ENCODE peak calls at places on chromosomes 4 and X, in ten cellular contexts. One of them, this sample, is unnamed.

GRCh38 chr4:151522790-151523332 is 113.9 kb downstream of the FHIP1A start:
- DNase-seq in astrocyte of the cerebellum: no peak
- DNase-seq in psoas muscle: no peak
- DNase-seq in GM23248: no peak
- DNase-seq in choroid plexus epithelial cell: no peak
- DNase-seq in right lobe of liver: no peak
- DNase-seq in CD8-positive, alpha-beta memory T cell: no peak
- DNase-seq in testis: no peak
- DNase-seq in A549: no peak
- DNase-seq in mesendoderm: no peak
- DNase-seq in this sample: no peak

GRCh38 chr4:165331316-165331715 is 3.8 kb downstream of the MSMO1 start:
- DNase-seq in GM23248: peak; percentile 36
- DNase-seq in mesendoderm: no peak
- DNase-seq in testis: no peak
- DNase-seq in CD8-positive, alpha-beta memory T cell: no peak
- DNase-seq in right lobe of liver: no peak
- DNase-seq in A549: no peak
- DNase-seq in astrocyte of the cerebellum: no peak
- DNase-seq in choroid plexus epithelial cell: no peak
- DNase-seq in psoas muscle: no peak
- DNase-seq in this sample: no peak

GRCh38 chr4:86452323-86452995 is 92.6 kb upstream of the MAPK10 start:
- DNase-seq in psoas muscle: no peak
- DNase-seq in choroid plexus epithelial cell: peak; percentile 27
- DNase-seq in mesendoderm: no peak
- DNase-seq in GM23248: no peak
- DNase-seq in A549: no peak
- DNase-seq in CD8-positive, alpha-beta memory T cell: no peak
- DNase-seq in astrocyte of the cerebellum: no peak
- DNase-seq in testis: peak; percentile 65
- DNase-seq in right lobe of liver: no peak
- DNase-seq in this sample: no peak

GRCh38 chrX:45353462-45353861 is 152.8 kb upstream of the DIPK2B start:
- DNase-seq in CD8-positive, alpha-beta memory T cell: no peak
- DNase-seq in GM23248: peak; percentile 23
- DNase-seq in mesendoderm: no peak
- DNase-seq in right lobe of liver: no peak
- DNase-seq in testis: no peak
- DNase-seq in A549: no peak
- DNase-seq in psoas muscle: no peak
- DNase-seq in choroid plexus epithelial cell: no peak
- DNase-seq in astrocyte of the cerebellum: peak; percentile 15
- DNase-seq in this sample: no peak

GRCh38 chrX:97685753-97686152 is 802.0 kb downstream of the RPA4 start:
- DNase-seq in choroid plexus epithelial cell: peak; percentile 69
- DNase-seq in right lobe of liver: peak; percentile 18
- DNase-seq in psoas muscle: no peak
- DNase-seq in astrocyte of the cerebellum: peak; percentile 2
- DNase-seq in GM23248: peak; percentile 60
- DNase-seq in A549: peak; percentile 39
- DNase-seq in mesendoderm: peak; percentile 14
- DNase-seq in CD8-positive, alpha-beta memory T cell: no peak
- DNase-seq in testis: peak; percentile 23
- DNase-seq in this sample: peak; percentile 3

GRCh38 chrX:25011589-25012432 is 4.0 kb downstream of the ARX start:
- DNase-seq in A549: no peak
- DNase-seq in right lobe of liver: no peak
- DNase-seq in testis: no peak
- DNase-seq in astrocyte of the cerebellum: no peak
- DNase-seq in psoas muscle: peak; percentile 54
- DNase-seq in mesendoderm: no peak
- DNase-seq in choroid plexus epithelial cell: no peak
- DNase-seq in CD8-positive, alpha-beta memory T cell: no peak
- DNase-seq in GM23248: no peak
- DNase-seq in this sample: no peak

GRCh38 chrX:130082244-130083106 is 27.8 kb downstream of the ELF4 start:
- DNase-seq in GM23248: peak; percentile 60
- DNase-seq in choroid plexus epithelial cell: peak; percentile 36
- DNase-seq in psoas muscle: peak; percentile 69
- DNase-seq in astrocyte of the cerebellum: no peak
- DNase-seq in right lobe of liver: peak; percentile 53
- DNase-seq in CD8-positive, alpha-beta memory T cell: peak; percentile 78
- DNase-seq in testis: peak; percentile 22
- DNase-seq in A549: no peak
- DNase-seq in mesendoderm: no peak
- DNase-seq in this sample: peak; percentile 9

GRCh38 chrX:70592091-70592490 is 147.5 kb downstream of the DLG3 start:
- DNase-seq in choroid plexus epithelial cell: peak; percentile 32
- DNase-seq in CD8-positive, alpha-beta memory T cell: no peak
- DNase-seq in testis: no peak
- DNase-seq in A549: peak; percentile 55
- DNase-seq in astrocyte of the cerebellum: no peak
- DNase-seq in mesendoderm: peak; percentile 4
- DNase-seq in GM23248: peak; percentile 84
- DNase-seq in psoas muscle: no peak
- DNase-seq in right lobe of liver: no peak
- DNase-seq in this sample: no peak

GRCh38 chr4:174534461-174534860 is 12.2 kb upstream of the HPGD start:
- DNase-seq in astrocyte of the cerebellum: no peak
- DNase-seq in mesendoderm: no peak
- DNase-seq in testis: no peak
- DNase-seq in CD8-positive, alpha-beta memory T cell: no peak
- DNase-seq in choroid plexus epithelial cell: no peak
- DNase-seq in A549: no peak
- DNase-seq in GM23248: no peak
- DNase-seq in right lobe of liver: no peak
- DNase-seq in psoas muscle: no peak
- DNase-seq in this sample: no peak
- H3K4me3 ChIP-seq in astrocyte of the cerebellum: no peak overlapping the region
- H3K4me3 ChIP-seq in mesendoderm: no peak overlapping the region
- H3K4me3 ChIP-seq in testis: no peak overlapping the region
- H3K4me3 ChIP-seq in CD8-positive, alpha-beta memory T cell: no peak overlapping the region
- H3K4me3 ChIP-seq in choroid plexus epithelial cell: no peak overlapping the region
- H3K4me3 ChIP-seq in A549: no peak overlapping the region
- H3K4me3 ChIP-seq in GM23248: no peak overlapping the region
- H3K4me3 ChIP-seq in right lobe of liver: no peak overlapping the region
- H3K4me3 ChIP-seq in psoas muscle: no peak overlapping the region
- H3K4me3 ChIP-seq in this sample: no peak overlapping the region

GRCh38 chrX:103330601-103331397 is 760 bp downstream of the TCEAL7 start:
- DNase-seq in CD8-positive, alpha-beta memory T cell: no peak
- DNase-seq in testis: no peak
- DNase-seq in astrocyte of the cerebellum: no peak
- DNase-seq in right lobe of liver: no peak
- DNase-seq in mesendoderm: peak; percentile 65
- DNase-seq in GM23248: peak; percentile 20
- DNase-seq in choroid plexus epithelial cell: peak; percentile 17
- DNase-seq in A549: no peak
- DNase-seq in psoas muscle: no peak
- DNase-seq in this sample: no peak

DNA sequence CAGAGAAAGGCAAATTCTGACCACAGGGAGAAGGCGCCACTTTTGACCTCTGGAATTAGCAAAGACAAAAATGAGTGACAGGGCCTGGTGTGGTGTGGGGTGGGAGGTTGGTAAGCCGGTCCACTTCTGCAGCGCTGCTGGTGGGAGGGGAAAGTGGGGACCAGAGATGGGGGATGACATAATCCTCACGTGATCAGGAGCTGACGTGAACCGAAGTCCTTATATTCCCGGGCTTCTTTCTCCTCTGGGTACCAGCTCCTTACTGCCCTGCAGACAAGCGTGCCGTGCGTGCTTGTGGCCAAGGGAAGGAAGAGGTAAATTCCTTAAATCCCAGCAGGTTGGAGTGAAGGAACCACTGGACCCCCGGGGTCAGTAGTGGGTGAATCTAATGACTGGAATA is at the start of gene TCEAL7:
- DNase-seq in mesendoderm: peak; percentile 67
- DNase-seq in astrocyte of the cerebellum: peak; percentile 18
- DNase-seq in psoas muscle: peak; percentile 44
- DNase-seq in choroid plexus epithelial cell: peak; percentile 48
- DNase-seq in CD8-positive, alpha-beta memory T cell: no peak
- DNase-seq in testis: peak; percentile 48
- DNase-seq in GM23248: peak; percentile 55
- DNase-seq in A549: no peak
- DNase-seq in right lobe of liver: no peak
- DNase-seq in this sample: no peak
- H3K4me3 ChIP-seq in mesendoderm: no peak within 1 kb of the TSS
- H3K4me3 ChIP-seq in astrocyte of the cerebellum: peak within 1 kb of the TSS; percentile 46
- H3K4me3 ChIP-seq in psoas muscle: peak within 1 kb of the TSS; percentile 30
- H3K4me3 ChIP-seq in choroid plexus epithelial cell: peak within 1 kb of the TSS; percentile 57
- H3K4me3 ChIP-seq in CD8-positive, alpha-beta memory T cell: no peak within 1 kb of the TSS
- H3K4me3 ChIP-seq in testis: peak within 1 kb of the TSS; percentile 31
- H3K4me3 ChIP-seq in GM23248: peak within 1 kb of the TSS; percentile 70
- H3K4me3 ChIP-seq in A549: no peak within 1 kb of the TSS
- H3K4me3 ChIP-seq in right lobe of liver: no peak within 1 kb of the TSS
- H3K4me3 ChIP-seq in this sample: no peak within 1 kb of the TSS

GRCh38 chr4:159413252-159413941 is 310.5 kb downstream of the RAPGEF2 start:
- DNase-seq in choroid plexus epithelial cell: no peak
- DNase-seq in GM23248: peak; percentile 47
- DNase-seq in right lobe of liver: no peak
- DNase-seq in A549: no peak
- DNase-seq in psoas muscle: peak; percentile 64
- DNase-seq in testis: no peak
- DNase-seq in astrocyte of the cerebellum: no peak
- DNase-seq in mesendoderm: no peak
- DNase-seq in CD8-positive, alpha-beta memory T cell: no peak
- DNase-seq in this sample: no peak

GRCh38 chr4:159417006-159417405 is 314.1 kb downstream of the RAPGEF2 start:
- DNase-seq in mesendoderm: no peak
- DNase-seq in psoas muscle: no peak
- DNase-seq in GM23248: no peak
- DNase-seq in choroid plexus epithelial cell: no peak
- DNase-seq in A549: no peak
- DNase-seq in right lobe of liver: no peak
- DNase-seq in astrocyte of the cerebellum: no peak
- DNase-seq in testis: no peak
- DNase-seq in CD8-positive, alpha-beta memory T cell: no peak
- DNase-seq in this sample: no peak

GRCh38 chr4:159416073-159416472 is 313.2 kb downstream of the RAPGEF2 start:
- DNase-seq in right lobe of liver: no peak
- DNase-seq in A549: no peak
- DNase-seq in astrocyte of the cerebellum: no peak
- DNase-seq in psoas muscle: no peak
- DNase-seq in testis: no peak
- DNase-seq in choroid plexus epithelial cell: no peak
- DNase-seq in mesendoderm: no peak
- DNase-seq in CD8-positive, alpha-beta memory T cell: no peak
- DNase-seq in GM23248: no peak
- DNase-seq in this sample: no peak

GRCh38 chr4:159410076-159410777 is 307.3 kb downstream of the RAPGEF2 start:
- DNase-seq in choroid plexus epithelial cell: no peak
- DNase-seq in right lobe of liver: no peak
- DNase-seq in mesendoderm: no peak
- DNase-seq in psoas muscle: no peak
- DNase-seq in A549: no peak
- DNase-seq in CD8-positive, alpha-beta memory T cell: no peak
- DNase-seq in astrocyte of the cerebellum: no peak
- DNase-seq in testis: no peak
- DNase-seq in GM23248: peak; percentile 26
- DNase-seq in this sample: no peak

DNA sequence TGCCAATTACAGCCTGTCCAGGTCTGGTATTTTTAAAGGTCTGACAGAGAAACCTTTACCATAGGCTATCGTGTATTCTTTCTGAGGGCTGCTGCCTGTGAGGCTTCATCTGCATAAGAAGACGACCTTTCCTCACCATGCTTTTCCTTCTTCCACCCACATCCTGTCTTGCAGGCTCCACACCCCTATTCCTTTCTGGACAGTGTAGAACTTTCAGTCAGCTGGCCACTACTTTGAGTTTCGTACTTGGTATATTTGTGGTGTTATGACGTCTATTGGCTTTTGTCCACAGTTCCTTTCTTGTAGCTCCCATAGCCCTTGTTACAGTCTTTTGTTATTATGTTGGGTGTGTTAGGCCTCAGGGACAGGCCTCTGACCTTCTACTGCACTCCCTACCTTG is 311.4 kb downstream of the RAPGEF2 start:
- DNase-seq in right lobe of liver: no peak
- DNase-seq in GM23248: no peak
- DNase-seq in astrocyte of the cerebellum: no peak
- DNase-seq in CD8-positive, alpha-beta memory T cell: no peak
- DNase-seq in mesendoderm: no peak
- DNase-seq in testis: no peak
- DNase-seq in A549: no peak
- DNase-seq in choroid plexus epithelial cell: no peak
- DNase-seq in psoas muscle: no peak
- DNase-seq in this sample: no peak
- H3K4me3 ChIP-seq in right lobe of liver: no peak overlapping the region
- H3K4me3 ChIP-seq in GM23248: no peak overlapping the region
- H3K4me3 ChIP-seq in astrocyte of the cerebellum: no peak overlapping the region
- H3K4me3 ChIP-seq in CD8-positive, alpha-beta memory T cell: no peak overlapping the region
- H3K4me3 ChIP-seq in mesendoderm: no peak overlapping the region
- H3K4me3 ChIP-seq in testis: no peak overlapping the region
- H3K4me3 ChIP-seq in A549: no peak overlapping the region
- H3K4me3 ChIP-seq in choroid plexus epithelial cell: no peak overlapping the region
- H3K4me3 ChIP-seq in psoas muscle: no peak overlapping the region
- H3K4me3 ChIP-seq in this sample: no peak overlapping the region

GRCh38 chr4:89258506-89258905 is 49.1 kb downstream of the GPRIN3 start:
- DNase-seq in choroid plexus epithelial cell: no peak
- DNase-seq in psoas muscle: no peak
- DNase-seq in astrocyte of the cerebellum: no peak
- DNase-seq in GM23248: no peak
- DNase-seq in CD8-positive, alpha-beta memory T cell: no peak
- DNase-seq in right lobe of liver: no peak
- DNase-seq in A549: no peak
- DNase-seq in mesendoderm: peak; percentile 37
- DNase-seq in testis: no peak
- DNase-seq in this sample: no peak

GRCh38 chr4:89257376-89257775 is 50.2 kb downstream of the GPRIN3 start:
- DNase-seq in GM23248: no peak
- DNase-seq in A549: no peak
- DNase-seq in astrocyte of the cerebellum: no peak
- DNase-seq in psoas muscle: no peak
- DNase-seq in mesendoderm: no peak
- DNase-seq in CD8-positive, alpha-beta memory T cell: no peak
- DNase-seq in right lobe of liver: no peak
- DNase-seq in testis: no peak
- DNase-seq in choroid plexus epithelial cell: no peak
- DNase-seq in this sample: no peak

GRCh38 chr4:89263265-89263664 is 44.3 kb downstream of the GPRIN3 start:
- DNase-seq in mesendoderm: peak; percentile 31
- DNase-seq in A549: no peak
- DNase-seq in choroid plexus epithelial cell: no peak
- DNase-seq in testis: no peak
- DNase-seq in right lobe of liver: no peak
- DNase-seq in GM23248: no peak
- DNase-seq in psoas muscle: no peak
- DNase-seq in CD8-positive, alpha-beta memory T cell: no peak
- DNase-seq in astrocyte of the cerebellum: no peak
- DNase-seq in this sample: no peak

GRCh38 chr4:89256203-89256800 is 51.3 kb downstream of the GPRIN3 start:
- DNase-seq in A549: no peak
- DNase-seq in psoas muscle: no peak
- DNase-seq in right lobe of liver: no peak
- DNase-seq in testis: no peak
- DNase-seq in choroid plexus epithelial cell: no peak
- DNase-seq in GM23248: no peak
- DNase-seq in CD8-positive, alpha-beta memory T cell: no peak
- DNase-seq in mesendoderm: no peak
- DNase-seq in astrocyte of the cerebellum: no peak
- DNase-seq in this sample: no peak

DNA sequence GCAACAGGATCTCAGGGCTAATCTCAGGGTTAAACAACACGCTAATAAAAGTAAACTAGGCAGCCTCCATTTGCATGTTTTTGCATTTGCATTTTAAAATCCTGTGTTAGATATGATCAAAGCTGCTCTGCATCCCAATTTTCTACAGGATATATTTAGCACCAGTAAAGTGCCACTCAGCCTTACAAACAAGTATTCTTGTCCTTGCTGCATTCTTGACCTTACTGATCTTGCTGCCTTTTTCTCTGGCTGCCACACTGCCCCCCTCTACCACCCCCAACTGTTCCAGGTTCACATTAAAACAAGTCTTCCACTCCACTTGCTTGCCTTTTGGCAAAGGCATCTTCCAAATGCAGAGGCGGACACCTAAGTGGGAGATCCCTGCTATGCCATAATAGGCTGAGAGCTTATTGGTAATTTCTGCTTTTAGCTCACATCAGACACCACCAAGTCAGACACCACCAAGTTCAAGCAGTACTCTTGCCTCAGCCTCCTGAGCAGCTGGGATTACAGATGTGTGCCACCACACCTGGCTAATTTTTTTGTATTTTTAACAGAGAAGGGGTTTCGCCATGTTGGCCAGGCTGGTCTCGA is 48.1 kb downstream of the GPRIN3 start:
- DNase-seq in psoas muscle: no peak
- DNase-seq in GM23248: no peak
- DNase-seq in testis: no peak
- DNase-seq in choroid plexus epithelial cell: no peak
- DNase-seq in astrocyte of the cerebellum: no peak
- DNase-seq in right lobe of liver: no peak
- DNase-seq in A549: no peak
- DNase-seq in CD8-positive, alpha-beta memory T cell: no peak
- DNase-seq in mesendoderm: peak; percentile 19
- DNase-seq in this sample: no peak
- H3K4me3 ChIP-seq in psoas muscle: no peak overlapping the region
- H3K4me3 ChIP-seq in GM23248: no peak overlapping the region
- H3K4me3 ChIP-seq in testis: no peak overlapping the region
- H3K4me3 ChIP-seq in choroid plexus epithelial cell: no peak overlapping the region
- H3K4me3 ChIP-seq in astrocyte of the cerebellum: no peak overlapping the region
- H3K4me3 ChIP-seq in right lobe of liver: no peak overlapping the region
- H3K4me3 ChIP-seq in A549: no peak overlapping the region
- H3K4me3 ChIP-seq in CD8-positive, alpha-beta memory T cell: no peak overlapping the region
- H3K4me3 ChIP-seq in mesendoderm: no peak overlapping the region
- H3K4me3 ChIP-seq in this sample: no peak overlapping the region

This sample was measured in thyroid gland.